ENCODE peak calls at places on chromosomes 11 and 22, in ten cellular contexts. S, M, O, Q, X, K, V, H, Y and G are unnamed samples.

GRCh38 chr11:86106916-86107315 is 38.0 kb upstream of the PICALM start:
- DNase-seq in O (no peak), M (no peak), Q (no peak), V (no peak), S (no peak), Y (no peak), H (no peak), X (no peak), K (no peak), G (no peak)

GRCh38 chr11:35511666-35512065 is 13.8 kb downstream of the PAMR1 start:
- DNase-seq in Y (no peak), Q (no peak), K (no peak), S (no peak), H (no peak), X (peak; percentile 83), M (no peak), V (no peak), O (peak; percentile 94), G (no peak)

GRCh38 chr11:73830261-73830660 is 42.6 kb downstream of the MRPL48 start:
- DNase-seq in Q (no peak), H (no peak), M (no peak), X (no peak), S (no peak), V (no peak), O (no peak), Y (no peak), K (no peak), G (no peak)

GRCh38 chr22:36086170-36086490 is 57.5 kb upstream of the RBFOX2 start:
- DNase-seq in Q (peak; percentile 46), O (no peak), V (no peak), X (no peak), K (no peak), M (no peak), H (no peak), Y (no peak), S (no peak), G (no peak)

GRCh38 chr11:23778971-23779370 is 717.9 kb upstream of the LUZP2 start:
- DNase-seq in Y (no peak), O (peak; percentile 33), S (no peak), H (no peak), V (no peak), K (no peak), X (no peak), Q (no peak), M (no peak), G (no peak)

GRCh38 chr11:1039481-1040427 is 3.2 kb upstream of the MUC6 start:
- DNase-seq in H (no peak), O (no peak), V (no peak), K (peak; percentile 26), X (no peak), M (no peak), Y (no peak), S (no peak), Q (no peak), G (no peak)

GRCh38 chr22:45783021-45783420 is 111.4 kb downstream of the ATXN10 start:
- DNase-seq in X (no peak), Y (no peak), H (no peak), M (no peak), O (no peak), Q (no peak), V (no peak), K (no peak), S (no peak), G (no peak)

GRCh38 chr11:70712471-70712870 is 314.1 kb downstream of the CTTN start:
- DNase-seq in Y (no peak), V (no peak), H (no peak), X (no peak), K (no peak), M (no peak), O (no peak), S (no peak), Q (peak; percentile 73), G (no peak)

GRCh38 chr11:131408011-131408640 is 37.7 kb downstream of the NTM start:
- DNase-seq in V (no peak), S (no peak), X (peak; percentile 71), M (peak; percentile 23), Y (no peak), Q (no peak), O (peak; percentile 54), H (no peak), K (peak; percentile 27), G (peak; percentile 38)

GRCh38 chr11:91104237-91104636 is 881.4 kb upstream of the CHORDC1 start:
- DNase-seq in H (no peak), M (no peak), K (no peak), V (no peak), X (peak; percentile 58), S (no peak), O (no peak), Q (no peak), Y (no peak), G (no peak)

GRCh38 chr11:134801526-134801925 is 389.5 kb upstream of the B3GAT1 start:
- DNase-seq in X (no peak), O (no peak), M (no peak), Q (no peak), V (no peak), H (no peak), Y (no peak), S (no peak), K (no peak), G (no peak)

GRCh38 chr11:10654211-10655150 is 39.1 kb downstream of the IRAG1 start:
- DNase-seq in O (no peak), Y (peak; percentile 37), K (peak; percentile 42), H (no peak), Q (no peak), X (peak; percentile 41), S (peak; percentile 16), M (peak; percentile 16), V (peak; percentile 80), G (peak; percentile 57)

GRCh38 chr11:8665222-8665621 is 17.2 kb downstream of the TRIM66 start:
- DNase-seq in V (no peak), Y (no peak), X (no peak), K (no peak), O (no peak), S (no peak), H (no peak), Q (no peak), M (no peak), G (no peak)

GRCh38 chr11:68632802-68633201 is 51.5 kb upstream of the GAL start:
- DNase-seq in Y (peak; percentile 59), O (peak; percentile 37), M (peak; percentile 8), V (peak; percentile 37), S (peak; percentile 11), K (peak; percentile 78), X (peak; percentile 31), H (peak; percentile 21), Q (no peak), G (peak; percentile 67)

GRCh38 chr11:56183459-56183858 is 7.0 kb downstream of the OR5J2 start:
- DNase-seq in X (no peak), M (no peak), K (no peak), H (no peak), S (no peak), Q (no peak), V (no peak), Y (no peak), O (no peak), G (no peak)

GRCh38 chr22:45540122-45540521 is 37.4 kb downstream of the FBLN1 start:
- DNase-seq in H (no peak), Q (no peak), K (no peak), X (no peak), V (no peak), O (no peak), Y (no peak), M (no peak), S (no peak), G (no peak)

GRCh38 chr22:27252282-27253049 is 549.1 kb downstream of the MN1 start:
- DNase-seq in M (no peak), K (no peak), H (no peak), Y (no peak), X (peak; percentile 60), Q (peak; percentile 85), S (no peak), V (no peak), O (peak; percentile 86), G (no peak)